ENCODE peak calls at places on chromosomes 16 and 17, in nine cellular contexts. One of them, this sample, is unnamed.

GRCh38 chr17:37744961-37745800 is at the start of gene HNF1B:
- DNase-seq in A549: peak; percentile 76
- DNase-seq in AG04450: no peak
- DNase-seq in fibroblast of lung: no peak
- DNase-seq in cardiac fibroblast: no peak
- DNase-seq in heart right ventricle: no peak
- DNase-seq in adipocyte: no peak
- DNase-seq in heart left ventricle: no peak
- DNase-seq in esophagus squamous epithelium: no peak
- DNase-seq in this sample: peak; percentile 74

GRCh38 chr16:50473375-50473945 is 74.7 kb upstream of the NKD1 start:
- DNase-seq in A549: no peak
- DNase-seq in AG04450: no peak
- DNase-seq in fibroblast of lung: peak; percentile 34
- DNase-seq in cardiac fibroblast: peak; percentile 35
- DNase-seq in heart right ventricle: no peak
- DNase-seq in adipocyte: no peak
- DNase-seq in heart left ventricle: no peak
- DNase-seq in esophagus squamous epithelium: no peak
- DNase-seq in this sample: no peak

GRCh38 chr16:80824623-80825364 is 20.4 kb upstream of the CDYL2 start:
- DNase-seq in A549: peak; percentile 36
- DNase-seq in AG04450: peak; percentile 38
- DNase-seq in fibroblast of lung: peak; percentile 53
- DNase-seq in cardiac fibroblast: peak; percentile 86
- DNase-seq in heart right ventricle: no peak
- DNase-seq in adipocyte: peak; percentile 79
- DNase-seq in heart left ventricle: no peak
- DNase-seq in esophagus squamous epithelium: no peak
- DNase-seq in this sample: peak; percentile 53

GRCh38 chr17:78390241-78391050 is 12.0 kb downstream of the PGS1 start:
- DNase-seq in A549: peak; percentile 59
- DNase-seq in AG04450: peak; percentile 96
- DNase-seq in fibroblast of lung: peak; percentile 99
- DNase-seq in cardiac fibroblast: peak; percentile 98
- DNase-seq in heart right ventricle: peak; percentile 38
- DNase-seq in adipocyte: peak; percentile 77
- DNase-seq in heart left ventricle: peak; percentile 49
- DNase-seq in esophagus squamous epithelium: no peak
- DNase-seq in this sample: no peak

GRCh38 chr17:64780096-64781012 is 118.2 kb upstream of the SMURF2 start:
- DNase-seq in A549: peak; percentile 82
- DNase-seq in AG04450: no peak
- DNase-seq in fibroblast of lung: peak; percentile 19
- DNase-seq in cardiac fibroblast: peak; percentile 12
- DNase-seq in heart right ventricle: peak; percentile 44
- DNase-seq in adipocyte: peak; percentile 24
- DNase-seq in heart left ventricle: peak; percentile 54
- DNase-seq in esophagus squamous epithelium: no peak
- DNase-seq in this sample: peak; percentile 74

GRCh38 chr16:71402674-71403073 is 39.2 kb downstream of the TLE7 start:
- DNase-seq in A549: no peak
- DNase-seq in AG04450: no peak
- DNase-seq in fibroblast of lung: no peak
- DNase-seq in cardiac fibroblast: no peak
- DNase-seq in heart right ventricle: no peak
- DNase-seq in adipocyte: no peak
- DNase-seq in heart left ventricle: no peak
- DNase-seq in esophagus squamous epithelium: no peak
- DNase-seq in this sample: no peak

GRCh38 chr17:13409455-13409854 is 192.3 kb downstream of the HS3ST3A1 start:
- DNase-seq in A549: no peak
- DNase-seq in AG04450: no peak
- DNase-seq in fibroblast of lung: no peak
- DNase-seq in cardiac fibroblast: no peak
- DNase-seq in heart right ventricle: no peak
- DNase-seq in adipocyte: no peak
- DNase-seq in heart left ventricle: no peak
- DNase-seq in esophagus squamous epithelium: no peak
- DNase-seq in this sample: no peak

GRCh38 chr16:31507617-31507928 is 618 bp downstream of the RUSF1 start:
- DNase-seq in A549: no peak
- DNase-seq in AG04450: no peak
- DNase-seq in fibroblast of lung: no peak
- DNase-seq in cardiac fibroblast: no peak
- DNase-seq in heart right ventricle: no peak
- DNase-seq in adipocyte: no peak
- DNase-seq in heart left ventricle: no peak
- DNase-seq in esophagus squamous epithelium: no peak
- DNase-seq in this sample: no peak

GRCh38 chr17:66737524-66737923 is 97.4 kb upstream of the CACNG5 start:
- DNase-seq in A549: no peak
- DNase-seq in AG04450: no peak
- DNase-seq in fibroblast of lung: peak; percentile 61
- DNase-seq in cardiac fibroblast: peak; percentile 21
- DNase-seq in heart right ventricle: peak; percentile 46
- DNase-seq in adipocyte: peak; percentile 34
- DNase-seq in heart left ventricle: peak; percentile 62
- DNase-seq in esophagus squamous epithelium: no peak
- DNase-seq in this sample: no peak

GRCh38 chr17:72477529-72477928 is 356.7 kb downstream of the SOX9 start:
- DNase-seq in A549: no peak
- DNase-seq in AG04450: no peak
- DNase-seq in fibroblast of lung: no peak
- DNase-seq in cardiac fibroblast: no peak
- DNase-seq in heart right ventricle: no peak
- DNase-seq in adipocyte: no peak
- DNase-seq in heart left ventricle: no peak
- DNase-seq in esophagus squamous epithelium: no peak
- DNase-seq in this sample: peak; percentile 63

GRCh38 chr17:55614061-55614460 is 102.8 kb upstream of the SMIM36 start:
- DNase-seq in A549: no peak
- DNase-seq in AG04450: no peak
- DNase-seq in fibroblast of lung: no peak
- DNase-seq in cardiac fibroblast: no peak
- DNase-seq in heart right ventricle: no peak
- DNase-seq in adipocyte: no peak
- DNase-seq in heart left ventricle: no peak
- DNase-seq in esophagus squamous epithelium: no peak
- DNase-seq in this sample: no peak

GRCh38 chr17:17175917-17176316 is 30.2 kb downstream of the PLD6 start:
- DNase-seq in A549: no peak
- DNase-seq in AG04450: no peak
- DNase-seq in fibroblast of lung: no peak
- DNase-seq in cardiac fibroblast: no peak
- DNase-seq in heart right ventricle: no peak
- DNase-seq in adipocyte: no peak
- DNase-seq in heart left ventricle: no peak
- DNase-seq in esophagus squamous epithelium: no peak
- DNase-seq in this sample: no peak

GRCh38 chr17:29836643-29837042 is 93.4 kb downstream of the SSH2 start:
- DNase-seq in A549: no peak
- DNase-seq in AG04450: no peak
- DNase-seq in fibroblast of lung: peak; percentile 58
- DNase-seq in cardiac fibroblast: no peak
- DNase-seq in heart right ventricle: no peak
- DNase-seq in adipocyte: no peak
- DNase-seq in heart left ventricle: no peak
- DNase-seq in esophagus squamous epithelium: no peak
- DNase-seq in this sample: no peak

GRCh38 chr17:80424878-80425765 is 10.2 kb downstream of the ENDOV start:
- DNase-seq in A549: no peak
- DNase-seq in AG04450: no peak
- DNase-seq in fibroblast of lung: no peak
- DNase-seq in cardiac fibroblast: no peak
- DNase-seq in heart right ventricle: no peak
- DNase-seq in adipocyte: no peak
- DNase-seq in heart left ventricle: no peak
- DNase-seq in esophagus squamous epithelium: no peak
- DNase-seq in this sample: no peak

GRCh38 chr17:65984299-65984698 is 207.6 kb downstream of the CEP112 start:
- DNase-seq in A549: no peak
- DNase-seq in AG04450: peak; percentile 4
- DNase-seq in fibroblast of lung: peak; percentile 69
- DNase-seq in cardiac fibroblast: peak; percentile 67
- DNase-seq in heart right ventricle: no peak
- DNase-seq in adipocyte: peak; percentile 15
- DNase-seq in heart left ventricle: no peak
- DNase-seq in esophagus squamous epithelium: no peak
- DNase-seq in this sample: no peak

GRCh38 chr16:15742716-15743115 is 92.7 kb downstream of the NDE1 start:
- DNase-seq in A549: no peak
- DNase-seq in AG04450: no peak
- DNase-seq in fibroblast of lung: no peak
- DNase-seq in cardiac fibroblast: no peak
- DNase-seq in heart right ventricle: no peak
- DNase-seq in adipocyte: no peak
- DNase-seq in heart left ventricle: no peak
- DNase-seq in esophagus squamous epithelium: no peak
- DNase-seq in this sample: no peak

GRCh38 chr17:47310186-47310733 is 13.5 kb upstream of the EFCAB13 start:
- DNase-seq in A549: no peak
- DNase-seq in AG04450: no peak
- DNase-seq in fibroblast of lung: no peak
- DNase-seq in cardiac fibroblast: no peak
- DNase-seq in heart right ventricle: no peak
- DNase-seq in adipocyte: no peak
- DNase-seq in heart left ventricle: no peak
- DNase-seq in esophagus squamous epithelium: no peak
- DNase-seq in this sample: no peak

GRCh38 chr16:14530046-14530445 is 100.0 kb downstream of the PARN start:
- DNase-seq in A549: no peak
- DNase-seq in AG04450: no peak
- DNase-seq in fibroblast of lung: no peak
- DNase-seq in cardiac fibroblast: no peak
- DNase-seq in heart right ventricle: no peak
- DNase-seq in adipocyte: no peak
- DNase-seq in heart left ventricle: no peak
- DNase-seq in esophagus squamous epithelium: no peak
- DNase-seq in this sample: no peak

GRCh38 chr17:45096141-45096540 is 35.0 kb downstream of the NMT1 start:
- DNase-seq in A549: peak; percentile 76
- DNase-seq in AG04450: no peak
- DNase-seq in fibroblast of lung: peak; percentile 23
- DNase-seq in cardiac fibroblast: peak; percentile 50
- DNase-seq in heart right ventricle: no peak
- DNase-seq in adipocyte: peak; percentile 60
- DNase-seq in heart left ventricle: no peak
- DNase-seq in esophagus squamous epithelium: no peak
- DNase-seq in this sample: no peak

DNA sequence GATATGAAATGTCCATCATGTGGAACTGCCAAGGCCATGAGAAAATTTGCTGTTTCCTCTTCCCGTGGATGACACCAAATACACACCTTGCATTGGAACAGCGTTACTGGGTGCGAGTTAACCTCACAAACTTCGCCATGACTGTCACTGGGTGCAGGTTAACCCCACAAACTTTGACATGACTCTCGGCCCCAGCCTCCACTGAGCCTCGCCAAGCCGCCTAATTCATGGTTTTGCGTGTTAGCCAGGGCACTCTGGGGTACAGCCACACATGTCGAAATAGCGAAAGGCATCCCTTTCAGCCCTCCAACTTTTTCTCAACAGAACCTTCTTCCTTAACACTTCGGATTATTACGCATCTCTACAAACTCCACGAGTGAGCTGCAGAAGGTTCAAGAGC is 10.6 kb upstream of the KCTD5 start:
- DNase-seq in A549: no peak
- DNase-seq in AG04450: no peak
- DNase-seq in fibroblast of lung: no peak
- DNase-seq in cardiac fibroblast: no peak
- DNase-seq in heart right ventricle: no peak
- DNase-seq in adipocyte: no peak
- DNase-seq in heart left ventricle: no peak
- DNase-seq in esophagus squamous epithelium: no peak
- DNase-seq in this sample: no peak
- H3K4me3 ChIP-seq in A549: no peak overlapping the region
- H3K4me3 ChIP-seq in AG04450: no peak overlapping the region
- H3K4me3 ChIP-seq in fibroblast of lung: no peak overlapping the region
- H3K4me3 ChIP-seq in cardiac fibroblast: peak overlapping the region; percentile 48
- H3K4me3 ChIP-seq in heart right ventricle: no peak overlapping the region
- H3K4me3 ChIP-seq in adipocyte: peak overlapping the region; percentile 79
- H3K4me3 ChIP-seq in heart left ventricle: no peak overlapping the region
- H3K4me3 ChIP-seq in esophagus squamous epithelium: peak overlapping the region; percentile 71
- H3K4me3 ChIP-seq in this sample: no peak overlapping the region

GRCh38 chr16:1980770-1981087 is 540 bp downstream of the NOXO1 start:
- DNase-seq in A549: no peak
- DNase-seq in AG04450: no peak
- DNase-seq in fibroblast of lung: no peak
- DNase-seq in cardiac fibroblast: no peak
- DNase-seq in heart right ventricle: no peak
- DNase-seq in adipocyte: no peak
- DNase-seq in heart left ventricle: no peak
- DNase-seq in esophagus squamous epithelium: no peak
- DNase-seq in this sample: no peak
- H3K4me3 ChIP-seq in A549: no peak overlapping the region
- H3K4me3 ChIP-seq in AG04450: no peak overlapping the region
- H3K4me3 ChIP-seq in fibroblast of lung: no peak overlapping the region
- H3K4me3 ChIP-seq in cardiac fibroblast: no peak overlapping the region
- H3K4me3 ChIP-seq in heart right ventricle: no peak overlapping the region
- H3K4me3 ChIP-seq in adipocyte: no peak overlapping the region
- H3K4me3 ChIP-seq in heart left ventricle: no peak overlapping the region
- H3K4me3 ChIP-seq in esophagus squamous epithelium: peak overlapping the region; percentile 50
- H3K4me3 ChIP-seq in this sample: no peak overlapping the region

GRCh38 chr16:68446941-68447675 is 1.2 kb downstream of the SMPD3 start:
- DNase-seq in A549: no peak
- DNase-seq in AG04450: no peak
- DNase-seq in fibroblast of lung: no peak
- DNase-seq in cardiac fibroblast: no peak
- DNase-seq in heart right ventricle: no peak
- DNase-seq in adipocyte: no peak
- DNase-seq in heart left ventricle: no peak
- DNase-seq in esophagus squamous epithelium: no peak
- DNase-seq in this sample: no peak
- H3K4me3 ChIP-seq in A549: no peak overlapping the region
- H3K4me3 ChIP-seq in AG04450: no peak overlapping the region
- H3K4me3 ChIP-seq in fibroblast of lung: no peak overlapping the region
- H3K4me3 ChIP-seq in cardiac fibroblast: no peak overlapping the region
- H3K4me3 ChIP-seq in heart right ventricle: no peak overlapping the region
- H3K4me3 ChIP-seq in adipocyte: no peak overlapping the region
- H3K4me3 ChIP-seq in heart left ventricle: no peak overlapping the region
- H3K4me3 ChIP-seq in esophagus squamous epithelium: peak overlapping the region; percentile 51
- H3K4me3 ChIP-seq in this sample: peak overlapping the region; percentile 37

DNA sequence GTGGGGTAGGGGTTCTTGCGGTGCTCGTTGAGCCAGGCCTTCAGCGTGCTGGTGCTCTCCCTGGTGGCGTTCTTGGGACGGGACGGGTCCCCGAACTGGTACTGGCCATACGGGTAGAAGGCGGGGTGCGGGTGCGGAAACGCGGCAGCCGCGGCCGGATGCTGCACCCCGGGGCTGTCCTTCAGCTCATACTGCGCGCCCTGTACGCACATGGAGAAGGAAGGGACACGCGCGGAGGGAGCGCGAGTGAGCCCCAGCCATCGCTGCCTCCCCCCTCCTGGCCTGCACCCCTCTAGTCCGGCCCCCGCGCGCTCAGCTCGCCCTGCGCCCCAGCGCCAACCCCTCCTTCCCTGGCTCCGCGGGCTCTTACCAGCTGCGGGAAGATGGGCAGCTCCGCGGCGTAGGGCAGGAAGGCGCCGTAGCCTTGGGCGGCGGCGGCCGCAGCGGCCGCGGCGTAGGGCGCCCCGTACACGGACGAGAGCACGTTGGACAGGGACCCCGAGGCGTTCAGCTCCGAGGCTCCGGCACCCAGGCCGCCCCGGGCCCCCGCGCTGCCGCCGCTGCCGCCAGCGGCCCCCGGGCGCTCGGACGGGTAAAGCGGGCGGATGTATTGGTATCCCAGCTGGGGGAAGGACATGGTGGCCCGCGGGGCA is 1.0 kb downstream of the IRX3 start:
- DNase-seq in A549: no peak
- DNase-seq in AG04450: no peak
- DNase-seq in fibroblast of lung: peak; percentile 39
- DNase-seq in cardiac fibroblast: peak; percentile 70
- DNase-seq in heart right ventricle: peak; percentile 27
- DNase-seq in adipocyte: peak; percentile 67
- DNase-seq in heart left ventricle: peak; percentile 54
- DNase-seq in esophagus squamous epithelium: no peak
- DNase-seq in this sample: peak; percentile 32
- H3K4me3 ChIP-seq in A549: peak overlapping the region; percentile 80
- H3K4me3 ChIP-seq in AG04450: no peak overlapping the region
- H3K4me3 ChIP-seq in fibroblast of lung: peak overlapping the region; percentile 7
- H3K4me3 ChIP-seq in cardiac fibroblast: peak overlapping the region; percentile 79
- H3K4me3 ChIP-seq in heart right ventricle: peak overlapping the region; percentile 70
- H3K4me3 ChIP-seq in adipocyte: peak overlapping the region; percentile 88
- H3K4me3 ChIP-seq in heart left ventricle: peak overlapping the region; percentile 68
- H3K4me3 ChIP-seq in esophagus squamous epithelium: peak overlapping the region; percentile 81
- H3K4me3 ChIP-seq in this sample: peak overlapping the region; percentile 54